ENCODE peak calls at places on chromosomes 1 and 21, in ten cellular contexts. A is iris pigment epithelial cell; M is stimulated activated CD4-positive, alpha-beta T cell treated with anti-CD3 and anti-CD28 coated beads, Interleukin-4, amount 100 ng/mL, for 24 hours; Y is brain microvascular endothelial cell; X is GM23338; I is posterior vena cava; C is NCI-H1417; N is IMR-90; U is NB4; S is endothelial cell. W is an unnamed sample.

GRCh38 chr1:221032616-221033342 is 153.5 kb downstream of the HLX start:
- DNase-seq in N (no peak), X (no peak), U (no peak), I (no peak), A (no peak), C (no peak), M (no peak), Y (no peak), S (no peak), W (no peak)

GRCh38 chr1:182392045-182393028 is 747 bp upstream of the GLUL start:
- DNase-seq in Y (no peak), A (peak), N (peak), X (peak), S (no peak), I (peak), U (peak), C (peak), M (peak), W (peak)

GRCh38 chr1:230423261-230423660 is 2.9 kb downstream of the PGBD5 start:
- DNase-seq in C (no peak), M (no peak), I (no peak), Y (no peak), S (no peak), U (no peak), N (no peak), X (peak), A (no peak), W (no peak)

GRCh38 chr1:3460653-3461237 is 6.3 kb downstream of the ARHGEF16 start:
- DNase-seq in C (no peak), N (no peak), X (no peak), I (no peak), A (peak), U (no peak), M (no peak), S (no peak), Y (peak), W (peak)

GRCh38 chr1:1320666-1321448 is 3.6 kb downstream of the INTS11 start:
- DNase-seq in M (no peak), X (no peak), C (no peak), I (no peak), A (peak), Y (no peak), S (no peak), U (no peak), N (peak), W (peak)

GRCh38 chr1:160004001-160004400 is 27.8 kb downstream of the PIGM start:
- DNase-seq in I (no peak), N (no peak), M (no peak), C (no peak), A (no peak), X (no peak), S (no peak), Y (no peak), U (no peak), W (no peak)

GRCh38 chr21:41283211-41283818 is 33.3 kb upstream of the FAM3B start:
- DNase-seq in M (peak), I (no peak), A (peak), N (peak), X (peak), C (peak), S (peak), U (peak), Y (peak), W (peak)

GRCh38 chr1:220680085-220680687 is 10.0 kb upstream of the C1orf115 start:
- DNase-seq in M (no peak), C (peak), N (peak), Y (no peak), S (peak), I (no peak), U (peak), A (peak), X (peak), W (peak)

GRCh38 chr1:101200513-101200912 is 36.3 kb upstream of the S1PR1 start:
- DNase-seq in A (peak), N (peak), I (no peak), Y (peak), C (no peak), M (no peak), X (peak), U (no peak), S (no peak), W (peak)

GRCh38 chr1:157992031-157992568 is 1.3 kb upstream of the KIRREL1 start:
- DNase-seq in I (peak), M (peak), Y (peak), X (peak), C (peak), N (peak), A (peak), U (peak), S (peak), W (peak)

GRCh38 chr1:109717729-109718128 is 5.7 kb downstream of the GSTM5 start:
- DNase-seq in X (no peak), I (no peak), S (no peak), M (no peak), Y (no peak), U (no peak), A (no peak), N (no peak), C (no peak), W (no peak)

GRCh38 chr1:16041200-16041599 is 2.4 kb upstream of the CLCNKB start:
- DNase-seq in X (no peak), A (no peak), I (no peak), C (no peak), Y (no peak), M (no peak), N (no peak), S (no peak), U (no peak), W (no peak)

GRCh38 chr1:114227059-114227458 is 73.4 kb upstream of the SYT6 start:
- DNase-seq in I (no peak), U (no peak), Y (no peak), X (no peak), M (no peak), S (no peak), N (no peak), A (no peak), C (no peak), W (no peak)

GRCh38 chr1:153933955-153934354 is 11.2 kb upstream of the GATAD2B start:
- DNase-seq in I (no peak), S (no peak), X (no peak), U (no peak), M (no peak), Y (no peak), C (no peak), N (no peak), A (no peak), W (no peak)

GRCh38 chr1:1157426-1157913 is 16.2 kb upstream of the TTLL10 start:
- DNase-seq in A (peak), U (peak), C (no peak), M (peak), X (peak), S (peak), I (peak), N (peak), Y (peak), W (peak)

GRCh38 chr1:228721407-228721806 is 13.9 kb upstream of the RHOU start:
- DNase-seq in U (no peak), C (no peak), X (no peak), M (no peak), S (no peak), I (no peak), A (no peak), N (no peak), Y (no peak), W (no peak)

GRCh38 chr1:45543599-45544417 is 6.8 kb upstream of the AKR1A1 start:
- DNase-seq in Y (no peak), I (peak), M (peak), C (no peak), N (no peak), S (peak), X (peak), U (peak), A (no peak), W (peak)

GRCh38 chr1:212177542-212177941 is 107.7 kb upstream of the PPP2R5A start:
- DNase-seq in U (no peak), A (no peak), I (no peak), S (no peak), C (no peak), X (no peak), N (no peak), M (no peak), Y (no peak), W (no peak)

GRCh38 chr1:246404078-246404477 is 103.0 kb downstream of the SMYD3 start:
- DNase-seq in Y (no peak), C (no peak), U (no peak), A (peak), I (no peak), M (no peak), X (no peak), S (no peak), N (no peak), W (no peak)

GRCh38 chr1:20185834-20186782 is at the start of the genes PLA2G2C and UBXN10:
- DNase-seq in Y (no peak), N (no peak), M (peak), X (peak), S (peak), I (peak), U (peak), A (no peak), C (peak), W (no peak)

GRCh38 chr1:182962554-182963115 is 9.7 kb upstream of the SHCBP1L start:
- DNase-seq in X (peak), M (peak), C (peak), N (peak), I (peak), A (peak), U (peak), S (peak), Y (peak), W (peak)

GRCh38 chr1:211715976-211716375 is 40.6 kb upstream of the NEK2 start:
- DNase-seq in A (no peak), S (no peak), M (no peak), C (no peak), U (peak), X (no peak), I (no peak), N (no peak), Y (no peak), W (no peak)

GRCh38 chr1:50066806-50067205 is 41.9 kb upstream of the ELAVL4 start:
- DNase-seq in M (no peak), S (no peak), C (no peak), X (no peak), Y (no peak), I (no peak), A (no peak), N (no peak), U (no peak), W (no peak)

GRCh38 chr1:63877816-63878215 is 104.0 kb downstream of the ROR1 start:
- DNase-seq in U (no peak), I (no peak), X (no peak), N (peak), Y (peak), M (no peak), S (no peak), A (peak), C (no peak), W (peak)

GRCh38 chr21:42009831-42010506 is at the start of gene ZBTB21:
- DNase-seq in U (peak), I (peak), X (peak), C (peak), N (peak), A (peak), M (peak), Y (peak), S (peak), W (peak)

GRCh38 chr1:197464039-197464438 is 196.0 kb downstream of the CRB1 start:
- DNase-seq in C (no peak), A (peak), X (peak), I (no peak), M (no peak), S (no peak), U (peak), N (peak), Y (peak), W (peak)

GRCh38 chr1:182888736-182889531 is 49.8 kb downstream of the DHX9 start:
- DNase-seq in U (peak), X (peak), N (peak), Y (no peak), A (peak), I (no peak), C (no peak), S (no peak), M (no peak), W (peak)

GRCh38 chr1:10818262-10819197 is 22.1 kb upstream of the CASZ1 start:
- DNase-seq in X (no peak), Y (no peak), I (no peak), U (no peak), M (no peak), N (no peak), A (no peak), S (no peak), C (no peak), W (no peak)

GRCh38 chr1:10681296-10682113 is 114.9 kb downstream of the CASZ1 start:
- DNase-seq in A (no peak), Y (no peak), N (no peak), U (no peak), S (no peak), I (no peak), X (no peak), C (no peak), M (no peak), W (no peak)

GRCh38 chr21:44450999-44451398 is 4.3 kb upstream of the LRRC3 start:
- DNase-seq in C (no peak), N (no peak), U (no peak), A (no peak), S (no peak), M (no peak), X (no peak), Y (no peak), I (peak), W (no peak)

GRCh38 chr1:52487632-52488031 is 65.3 kb downstream of the TUT4 start:
- DNase-seq in X (no peak), I (no peak), U (no peak), S (no peak), N (no peak), A (no peak), C (no peak), Y (no peak), M (no peak), W (no peak)